ENCODE peak calls at places on chromosomes 6 and 20, in nine cellular contexts. One of them, this sample, is unnamed.
A peak's percentile ranks its signal among the peaks of the same experiment; 100 is the strongest.

GRCh38 chr6:162849269-162849668 is 121.5 kb downstream of the PACRG start:
- DNase-seq in transverse colon: no peak
- DNase-seq in GM12891: no peak
- DNase-seq in gastrocnemius medialis: no peak
- DNase-seq in IMR-90: no peak
- DNase-seq in suprapubic skin: no peak
- DNase-seq in A549: no peak
- DNase-seq in stomach: no peak
- DNase-seq in lower leg skin: no peak
- DNase-seq in this sample: no peak

GRCh38 chr6:4561078-4561435 is 215.1 kb upstream of the CDYL start:
- DNase-seq in transverse colon: no peak
- DNase-seq in GM12891: no peak
- DNase-seq in gastrocnemius medialis: no peak
- DNase-seq in IMR-90: no peak
- DNase-seq in suprapubic skin: no peak
- DNase-seq in A549: no peak
- DNase-seq in stomach: no peak
- DNase-seq in lower leg skin: peak; percentile 63
- DNase-seq in this sample: no peak

GRCh38 chr6:111813247-111814162 is 59.7 kb downstream of the FYN start:
- DNase-seq in transverse colon: no peak
- DNase-seq in GM12891: no peak
- DNase-seq in gastrocnemius medialis: no peak
- DNase-seq in IMR-90: peak; percentile 74
- DNase-seq in suprapubic skin: no peak
- DNase-seq in A549: no peak
- DNase-seq in stomach: no peak
- DNase-seq in lower leg skin: no peak
- DNase-seq in this sample: no peak

GRCh38 chr6:143559101-143559500 is 47.6 kb upstream of the FUCA2 start:
- DNase-seq in transverse colon: no peak
- DNase-seq in GM12891: no peak
- DNase-seq in gastrocnemius medialis: no peak
- DNase-seq in IMR-90: no peak
- DNase-seq in suprapubic skin: no peak
- DNase-seq in A549: no peak
- DNase-seq in stomach: no peak
- DNase-seq in lower leg skin: no peak
- DNase-seq in this sample: no peak

GRCh38 chr6:80010296-80010695 is 5.8 kb downstream of the TTK start:
- DNase-seq in transverse colon: no peak
- DNase-seq in GM12891: no peak
- DNase-seq in gastrocnemius medialis: no peak
- DNase-seq in IMR-90: no peak
- DNase-seq in suprapubic skin: no peak
- DNase-seq in A549: no peak
- DNase-seq in stomach: no peak
- DNase-seq in lower leg skin: no peak
- DNase-seq in this sample: no peak

GRCh38 chr20:47502801-47503239 is 1.1 kb downstream of the NCOA3 start:
- DNase-seq in transverse colon: no peak
- DNase-seq in GM12891: no peak
- DNase-seq in gastrocnemius medialis: no peak
- DNase-seq in IMR-90: peak; percentile 62
- DNase-seq in suprapubic skin: peak; percentile 24
- DNase-seq in A549: peak; percentile 44
- DNase-seq in stomach: no peak
- DNase-seq in lower leg skin: peak; percentile 48
- DNase-seq in this sample: peak; percentile 49

GRCh38 chr6:28789553-28790083 is 134.2 kb downstream of the TRIM27 start:
- DNase-seq in transverse colon: no peak
- DNase-seq in GM12891: no peak
- DNase-seq in gastrocnemius medialis: no peak
- DNase-seq in IMR-90: peak; percentile 68
- DNase-seq in suprapubic skin: no peak
- DNase-seq in A549: no peak
- DNase-seq in stomach: no peak
- DNase-seq in lower leg skin: no peak
- DNase-seq in this sample: peak; percentile 84

GRCh38 chr6:25387921-25388320 is 108.7 kb downstream of the CARMIL1 start:
- DNase-seq in transverse colon: no peak
- DNase-seq in GM12891: no peak
- DNase-seq in gastrocnemius medialis: no peak
- DNase-seq in IMR-90: no peak
- DNase-seq in suprapubic skin: no peak
- DNase-seq in A549: no peak
- DNase-seq in stomach: no peak
- DNase-seq in lower leg skin: no peak
- DNase-seq in this sample: no peak

GRCh38 chr20:3082306-3082951 is 2.1 kb downstream of the AVP start:
- DNase-seq in transverse colon: no peak
- DNase-seq in GM12891: no peak
- DNase-seq in gastrocnemius medialis: no peak
- DNase-seq in IMR-90: no peak
- DNase-seq in suprapubic skin: no peak
- DNase-seq in A549: no peak
- DNase-seq in stomach: no peak
- DNase-seq in lower leg skin: no peak
- DNase-seq in this sample: no peak

GRCh38 chr6:13273202-13273930 is 55.0 kb downstream of the TBC1D7 start:
- DNase-seq in transverse colon: no peak
- DNase-seq in GM12891: no peak
- DNase-seq in gastrocnemius medialis: no peak
- DNase-seq in IMR-90: no peak
- DNase-seq in suprapubic skin: no peak
- DNase-seq in A549: no peak
- DNase-seq in stomach: no peak
- DNase-seq in lower leg skin: no peak
- DNase-seq in this sample: peak; percentile 70

GRCh38 chr6:166488081-166488685 is 98.3 kb downstream of the RAMACL start:
- DNase-seq in transverse colon: peak; percentile 57
- DNase-seq in GM12891: peak; percentile 53
- DNase-seq in gastrocnemius medialis: peak; percentile 50
- DNase-seq in IMR-90: peak; percentile 39
- DNase-seq in suprapubic skin: no peak
- DNase-seq in A549: no peak
- DNase-seq in stomach: peak; percentile 46
- DNase-seq in lower leg skin: peak; percentile 93
- DNase-seq in this sample: peak; percentile 47

GRCh38 chr6:4560225-4561077 is 215.8 kb upstream of the CDYL start:
- DNase-seq in transverse colon: no peak
- DNase-seq in GM12891: no peak
- DNase-seq in gastrocnemius medialis: no peak
- DNase-seq in IMR-90: no peak
- DNase-seq in suprapubic skin: no peak
- DNase-seq in A549: no peak
- DNase-seq in stomach: no peak
- DNase-seq in lower leg skin: peak; percentile 54
- DNase-seq in this sample: no peak

GRCh38 chr6:158605266-158605878 is 39.2 kb downstream of the DYNLT1 start:
- DNase-seq in transverse colon: peak; percentile 73
- DNase-seq in GM12891: no peak
- DNase-seq in gastrocnemius medialis: no peak
- DNase-seq in IMR-90: peak; percentile 77
- DNase-seq in suprapubic skin: no peak
- DNase-seq in A549: peak; percentile 59
- DNase-seq in stomach: peak; percentile 61
- DNase-seq in lower leg skin: no peak
- DNase-seq in this sample: peak; percentile 70

GRCh38 chr6:166312832-166313231 is 4.6 kb upstream of the PRR18 start:
- DNase-seq in transverse colon: no peak
- DNase-seq in GM12891: no peak
- DNase-seq in gastrocnemius medialis: no peak
- DNase-seq in IMR-90: no peak
- DNase-seq in suprapubic skin: no peak
- DNase-seq in A549: no peak
- DNase-seq in stomach: no peak
- DNase-seq in lower leg skin: no peak
- DNase-seq in this sample: no peak

GRCh38 chr6:129774697-129775447 is 64.9 kb upstream of the ARHGAP18 start:
- DNase-seq in transverse colon: peak; percentile 75
- DNase-seq in GM12891: no peak
- DNase-seq in gastrocnemius medialis: peak; percentile 56
- DNase-seq in IMR-90: peak; percentile 82
- DNase-seq in suprapubic skin: peak; percentile 72
- DNase-seq in A549: peak; percentile 23
- DNase-seq in stomach: peak; percentile 73
- DNase-seq in lower leg skin: peak; percentile 89
- DNase-seq in this sample: peak; percentile 84

GRCh38 chr6:151437401-151437800 is 14.5 kb downstream of the RMND1 start:
- DNase-seq in transverse colon: no peak
- DNase-seq in GM12891: no peak
- DNase-seq in gastrocnemius medialis: no peak
- DNase-seq in IMR-90: peak; percentile 51
- DNase-seq in suprapubic skin: no peak
- DNase-seq in A549: no peak
- DNase-seq in stomach: no peak
- DNase-seq in lower leg skin: no peak
- DNase-seq in this sample: no peak

GRCh38 chr20:58716476-58717277 is 24.1 kb downstream of the NPEPL1 start:
- DNase-seq in transverse colon: peak; percentile 6
- DNase-seq in GM12891: peak; percentile 11
- DNase-seq in gastrocnemius medialis: no peak
- DNase-seq in IMR-90: no peak
- DNase-seq in suprapubic skin: peak; percentile 57
- DNase-seq in A549: no peak
- DNase-seq in stomach: peak; percentile 24
- DNase-seq in lower leg skin: peak; percentile 81
- DNase-seq in this sample: no peak

GRCh38 chr20:57698191-57698866 is 11.5 kb downstream of the PMEPA1 start:
- DNase-seq in transverse colon: peak; percentile 77
- DNase-seq in GM12891: no peak
- DNase-seq in gastrocnemius medialis: no peak
- DNase-seq in IMR-90: peak; percentile 98
- DNase-seq in suprapubic skin: no peak
- DNase-seq in A549: peak; percentile 99
- DNase-seq in stomach: peak; percentile 40
- DNase-seq in lower leg skin: no peak
- DNase-seq in this sample: peak; percentile 3

GRCh38 chr6:33425668-33426577 is 6.1 kb downstream of the SYNGAP1 start:
- DNase-seq in transverse colon: peak; percentile 91
- DNase-seq in GM12891: peak; percentile 75
- DNase-seq in gastrocnemius medialis: peak; percentile 65
- DNase-seq in IMR-90: peak; percentile 75
- DNase-seq in suprapubic skin: peak; percentile 95
- DNase-seq in A549: peak; percentile 83
- DNase-seq in stomach: peak; percentile 81
- DNase-seq in lower leg skin: peak; percentile 98
- DNase-seq in this sample: peak; percentile 91
- TF ChIP-seq POLR2A in transverse colon: peak; percentile 54
- TF ChIP-seq POLR2A in GM12891: no peak
- TF ChIP-seq POLR2A in gastrocnemius medialis: no peak
- TF ChIP-seq POLR2A in IMR-90: peak; percentile 47
- TF ChIP-seq POLR2A in suprapubic skin: no peak
- TF ChIP-seq POLR2A in A549: peak; percentile 33
- TF ChIP-seq POLR2A in stomach: no peak
- TF ChIP-seq POLR2A in lower leg skin: no peak
- TF ChIP-seq POLR2A in this sample: peak; percentile 47

GRCh38 chr20:37243937-37244571 is 17.6 kb downstream of the GHRH start:
- DNase-seq in transverse colon: no peak
- DNase-seq in GM12891: no peak
- DNase-seq in gastrocnemius medialis: peak; percentile 64
- DNase-seq in IMR-90: no peak
- DNase-seq in suprapubic skin: no peak
- DNase-seq in A549: no peak
- DNase-seq in stomach: peak; percentile 53
- DNase-seq in lower leg skin: no peak
- DNase-seq in this sample: no peak
- TF ChIP-seq POLR2A in transverse colon: no peak
- TF ChIP-seq POLR2A in GM12891: no peak
- TF ChIP-seq POLR2A in gastrocnemius medialis: no peak
- TF ChIP-seq POLR2A in IMR-90: no peak
- TF ChIP-seq POLR2A in suprapubic skin: no peak
- TF ChIP-seq POLR2A in A549: no peak
- TF ChIP-seq POLR2A in stomach: no peak
- TF ChIP-seq POLR2A in lower leg skin: no peak
- TF ChIP-seq POLR2A in this sample: no peak

DNA sequence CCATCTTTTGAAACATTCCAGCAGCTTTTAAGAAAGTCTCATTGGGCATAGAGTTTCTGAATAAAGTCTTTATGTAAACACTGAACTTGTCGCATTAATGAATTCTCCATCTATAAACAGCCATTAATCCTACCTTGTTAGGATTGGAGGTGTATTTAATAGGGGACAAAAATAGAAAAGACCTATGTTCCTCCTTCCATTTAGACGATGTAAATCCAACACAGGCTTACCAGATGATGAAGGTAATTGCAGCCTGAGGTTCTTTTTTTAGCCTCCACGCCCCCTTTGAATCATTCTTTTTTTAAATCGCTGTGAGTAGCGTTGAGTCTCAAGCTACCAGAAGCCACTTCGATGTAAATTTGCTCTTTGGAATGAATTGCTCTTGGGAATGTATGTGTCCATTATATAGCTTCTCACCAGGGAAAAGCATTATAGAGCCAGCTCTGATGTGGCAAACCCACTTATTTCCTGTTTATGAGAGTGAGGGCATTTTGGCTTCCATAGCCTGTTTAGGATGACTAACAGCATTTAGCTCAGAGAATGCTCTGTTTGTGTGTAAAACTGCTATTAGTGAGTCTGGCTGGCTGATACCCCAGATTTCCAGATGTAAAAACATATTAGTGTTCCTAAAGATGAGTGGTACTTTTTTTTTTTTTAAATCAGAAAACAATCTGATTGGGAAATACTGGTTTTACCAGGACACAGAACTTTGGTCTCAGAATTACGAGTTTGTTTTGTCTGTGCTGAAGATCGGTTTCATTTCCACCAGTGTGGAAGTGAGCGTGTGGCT is 74.9 kb upstream of the CLDN20 start:
- DNase-seq in transverse colon: no peak
- DNase-seq in GM12891: no peak
- DNase-seq in gastrocnemius medialis: no peak
- DNase-seq in IMR-90: peak; percentile 100
- DNase-seq in suprapubic skin: no peak
- DNase-seq in A549: no peak
- DNase-seq in stomach: no peak
- DNase-seq in lower leg skin: no peak
- DNase-seq in this sample: no peak
- TF ChIP-seq POLR2A in transverse colon: no peak
- TF ChIP-seq POLR2A in GM12891: no peak
- TF ChIP-seq POLR2A in gastrocnemius medialis: no peak
- TF ChIP-seq POLR2A in IMR-90: peak; percentile 45
- TF ChIP-seq POLR2A in suprapubic skin: no peak
- TF ChIP-seq POLR2A in A549: no peak
- TF ChIP-seq POLR2A in stomach: no peak
- TF ChIP-seq POLR2A in lower leg skin: no peak
- TF ChIP-seq POLR2A in this sample: no peak

GRCh38 chr6:63452117-63452516 is 120.2 kb upstream of the LOC128125822 start:
- DNase-seq in transverse colon: peak; percentile 55
- DNase-seq in GM12891: no peak
- DNase-seq in gastrocnemius medialis: peak; percentile 50
- DNase-seq in IMR-90: no peak
- DNase-seq in suprapubic skin: no peak
- DNase-seq in A549: no peak
- DNase-seq in stomach: no peak
- DNase-seq in lower leg skin: no peak
- DNase-seq in this sample: no peak
- TF ChIP-seq POLR2A in transverse colon: no peak
- TF ChIP-seq POLR2A in GM12891: no peak
- TF ChIP-seq POLR2A in gastrocnemius medialis: no peak
- TF ChIP-seq POLR2A in IMR-90: no peak
- TF ChIP-seq POLR2A in suprapubic skin: no peak
- TF ChIP-seq POLR2A in A549: no peak
- TF ChIP-seq POLR2A in stomach: no peak
- TF ChIP-seq POLR2A in lower leg skin: no peak
- TF ChIP-seq POLR2A in this sample: no peak